ENCODE peak calls at places on chromosomes 7 and 10, in four cellular contexts. Z, C, T and L are unnamed samples.

GRCh38 chr7:100119701-100120517 is 475 bp downstream of the CNPY4 start:
- DNase-seq in Z (peak; percentile 73), C (peak; percentile 60), T (peak; percentile 96), L (peak; percentile 66)

GRCh38 chr10:125824736-125825135 is 1.4 kb downstream of the BCCIP start:
- DNase-seq in Z (peak; percentile 39), C (no peak), T (peak; percentile 34), L (no peak)

GRCh38 chr7:89695241-89695640 is 459.0 kb upstream of the STEAP1 start:
- DNase-seq in Z (no peak), C (no peak), T (no peak), L (no peak)

GRCh38 chr7:7884855-7885254 is 83.7 kb upstream of the GLCCI1 start:
- DNase-seq in Z (peak; percentile 67), C (no peak), T (no peak), L (peak; percentile 67)

GRCh38 chr7:90251304-90251635 is 6.3 kb downstream of the CFAP69 start:
- DNase-seq in Z (no peak), C (no peak), T (peak; percentile 53), L (peak; percentile 35)

GRCh38 chr7:27235387-27236052 is 7.1 kb upstream of the EVX1 start:
- DNase-seq in Z (peak; percentile 12), C (peak; percentile 43), T (peak; percentile 93), L (no peak)

GRCh38 chr10:88743999-88744398 is 15.8 kb upstream of the LIPN start:
- DNase-seq in Z (no peak), C (no peak), T (no peak), L (no peak)

GRCh38 chr10:29658984-29659769 is 24.4 kb upstream of the SVIL start:
- DNase-seq in Z (peak; percentile 100), C (no peak), T (peak; percentile 91), L (peak; percentile 100)

GRCh38 chr10:121813211-121813812 is 114.5 kb downstream of the ATE1 start:
- DNase-seq in Z (peak; percentile 55), C (no peak), T (peak; percentile 92), L (peak; percentile 46)

GRCh38 chr7:139976838-139977656 is 85.7 kb downstream of the PARP12 start:
- DNase-seq in Z (no peak), C (no peak), T (no peak), L (no peak)

GRCh38 chr10:95793401-95794045 is 37.6 kb downstream of the ENTPD1 start:
- DNase-seq in Z (no peak), C (no peak), T (no peak), L (no peak)

GRCh38 chr7:155815332-155816191 is 3.3 kb upstream of the SHH start:
- DNase-seq in Z (peak; percentile 61), C (no peak), T (peak; percentile 98), L (peak; percentile 25)

GRCh38 chr7:92835851-92836488 is 403 bp downstream of the CDK6 start:
- DNase-seq in Z (peak; percentile 39), C (peak; percentile 20), T (peak; percentile 85), L (peak; percentile 31)

GRCh38 chr10:124180947-124181549 is 87.7 kb upstream of the CHST15 start:
- DNase-seq in Z (peak; percentile 18), C (no peak), T (peak; percentile 89), L (peak; percentile 27)

GRCh38 chr7:112108984-112109383 is 97.2 kb downstream of the DOCK4 start:
- DNase-seq in Z (no peak), C (no peak), T (no peak), L (no peak)

GRCh38 chr10:133394064-133394663 is at the start of gene MTG1:
- DNase-seq in Z (peak; percentile 90), C (peak; percentile 94), T (peak; percentile 100), L (peak; percentile 89)

GRCh38 chr10:129643266-129643665 is 176.2 kb downstream of the MGMT start:
- DNase-seq in Z (no peak), C (no peak), T (no peak), L (no peak)
- H3K4me3 ChIP-seq in Z (no peak overlapping the region), C (no peak overlapping the region), T (no peak overlapping the region), L (no peak overlapping the region)

GRCh38 chr10:36504752-36505151 is 620.6 kb upstream of the ANKRD30A start:
- DNase-seq in Z (peak; percentile 40), C (no peak), T (no peak), L (no peak)
- TF ChIP-seq CTCF in Z (peak; percentile 13), C (peak; percentile 32), T (peak; percentile 20), L (no peak)

DNA sequence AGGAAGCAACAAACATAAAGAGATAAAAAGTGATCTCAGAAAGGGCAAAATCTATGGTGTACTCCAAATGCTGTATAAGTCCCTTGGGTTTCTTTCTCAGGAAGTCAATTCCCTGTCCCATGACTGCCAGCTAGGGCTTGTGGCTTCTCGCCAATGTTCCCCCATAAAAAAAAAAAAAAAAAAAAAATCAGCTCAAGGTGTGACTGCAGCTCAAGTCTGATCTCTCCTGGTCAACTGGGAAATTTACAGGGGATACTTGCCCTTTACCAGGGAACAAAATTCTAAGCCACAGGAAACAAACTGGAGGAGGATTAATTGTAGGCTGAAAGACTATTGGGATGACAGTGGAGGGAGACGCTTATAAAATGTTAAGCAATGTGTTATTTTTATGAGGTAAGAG is 76.0 kb downstream of the PCGF5 start:
- DNase-seq in Z (peak; percentile 66), C (no peak), T (no peak), L (peak; percentile 23)
- H3K4me3 ChIP-seq in Z (no peak overlapping the region), C (no peak overlapping the region), T (no peak overlapping the region), L (no peak overlapping the region)

DNA sequence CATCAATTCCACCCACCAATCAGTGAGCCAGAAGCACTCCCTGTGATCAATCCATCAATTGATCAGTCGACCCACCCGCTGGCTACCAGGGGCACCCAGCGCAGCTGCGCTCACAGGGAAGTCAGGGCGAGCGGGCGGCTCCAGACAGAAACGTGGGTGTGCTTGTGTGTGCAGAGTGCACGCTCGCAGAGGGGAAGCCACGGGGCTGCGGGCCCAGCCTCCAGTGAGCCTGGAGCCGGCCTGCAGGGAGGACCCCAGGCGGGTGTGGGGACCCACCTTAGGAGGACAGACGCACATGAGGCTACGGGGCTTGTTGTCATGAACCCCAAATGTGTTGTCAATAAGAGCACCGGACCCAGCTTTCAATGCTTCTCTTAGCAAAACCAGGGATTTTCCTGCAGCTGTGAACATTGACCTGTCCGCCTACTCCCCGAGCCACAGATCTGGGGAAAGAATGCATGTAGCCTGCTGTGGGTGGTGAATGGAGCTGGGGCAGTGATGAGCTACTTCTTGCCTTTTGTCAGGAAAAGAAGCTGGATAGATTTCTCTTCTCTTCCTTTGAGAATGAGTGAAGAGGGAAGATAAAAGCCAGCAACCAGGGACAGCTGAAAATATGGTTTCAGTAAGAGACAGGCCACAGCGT is 497.8 kb downstream of the DNAJB6 start:
- DNase-seq in Z (no peak), C (no peak), T (no peak), L (no peak)
- TF ChIP-seq CTCF in Z (no peak), C (no peak), T (no peak), L (no peak)

GRCh38 chr10:21510218-21511070 is 15.0 kb downstream of the SKIDA1 start:
- DNase-seq in Z (no peak), C (no peak), T (peak; percentile 93), L (no peak)
- H3K4me3 ChIP-seq in Z (peak overlapping the region; percentile 28), C (peak overlapping the region; percentile 66), T (peak overlapping the region; percentile 65), L (peak overlapping the region; percentile 22)